ENCODE peak calls at places on chromosomes 16 and 17, in five cellular contexts. Y is body of pancreas, D is ovary, S is tibial nerve, V is breast epithelium. Z is an unnamed sample.

GRCh38 chr17:36850794-36851193 is 86.5 kb upstream of the LHX1 start:
- DNase-seq in Y (no peak), D (no peak), S (no peak), V (no peak), Z (no peak)

GRCh38 chr16:21001262-21001661 is 100.7 kb downstream of the LYRM1 start:
- DNase-seq in S (no peak), V (no peak), D (no peak), Y (peak), Z (no peak)

GRCh38 chr17:65277576-65277975 is 140.4 kb downstream of the RGS9 start:
- DNase-seq in D (no peak), S (no peak), Y (no peak), V (no peak), Z (peak)

GRCh38 chr16:68183033-68183432 is 52.9 kb downstream of the ESRP2 start:
- DNase-seq in S (no peak), V (no peak), Y (no peak), D (no peak), Z (no peak)

GRCh38 chr17:5019475-5019956 is 15.7 kb downstream of the SLC52A1 start:
- DNase-seq in D (no peak), S (no peak), V (no peak), Y (no peak), Z (no peak)

GRCh38 chr17:57612202-57613071 is 132.7 kb downstream of the CCDC182 start:
- DNase-seq in D (no peak), Y (no peak), V (no peak), S (no peak), Z (no peak)

GRCh38 chr17:45046536-45047125 is 4.8 kb downstream of the DCAKD start:
- DNase-seq in V (no peak), D (no peak), S (no peak), Y (no peak), Z (no peak)

GRCh38 chr17:77962349-77962748 is 3.8 kb downstream of the TNRC6C start:
- DNase-seq in Y (no peak), V (no peak), S (no peak), D (no peak), Z (no peak)

GRCh38 chr17:61510237-61510636 is 58.0 kb downstream of the TBX4 start:
- DNase-seq in V (no peak), Y (no peak), S (no peak), D (no peak), Z (no peak)

GRCh38 chr17:77036136-77036840 is 104.5 kb upstream of the SEC14L1 start:
- DNase-seq in Y (no peak), S (no peak), D (no peak), V (no peak), Z (no peak)

GRCh38 chr17:67999291-67999911 is 3.1 kb upstream of the C17orf58 start:
- DNase-seq in Y (no peak), D (no peak), S (no peak), V (no peak), Z (no peak)

GRCh38 chr16:10362077-10362863 is 23.6 kb upstream of the ATF7IP2 start:
- DNase-seq in S (no peak), V (no peak), Y (no peak), D (no peak), Z (no peak)

GRCh38 chr17:67478266-67479118 is 101.4 kb downstream of the PITPNC1 start:
- DNase-seq in D (no peak), Y (no peak), S (no peak), V (no peak), Z (peak)

GRCh38 chr17:39212200-39212810 is 12.2 kb downstream of the RPL19 start:
- DNase-seq in Y (no peak), V (no peak), D (no peak), S (no peak), Z (no peak)

GRCh38 chr17:39209317-39210092 is 9.4 kb downstream of the RPL19 start:
- DNase-seq in S (peak), D (peak), Y (peak), V (peak), Z (peak)

GRCh38 chr17:39213852-39214251 is 11.9 kb downstream of the STAC2 start:
- DNase-seq in D (no peak), S (no peak), Y (no peak), V (peak), Z (no peak)

GRCh38 chr17:39210093-39210434 is 10.0 kb downstream of the RPL19 start:
- DNase-seq in S (no peak), V (no peak), D (no peak), Y (no peak), Z (no peak)

DNA sequence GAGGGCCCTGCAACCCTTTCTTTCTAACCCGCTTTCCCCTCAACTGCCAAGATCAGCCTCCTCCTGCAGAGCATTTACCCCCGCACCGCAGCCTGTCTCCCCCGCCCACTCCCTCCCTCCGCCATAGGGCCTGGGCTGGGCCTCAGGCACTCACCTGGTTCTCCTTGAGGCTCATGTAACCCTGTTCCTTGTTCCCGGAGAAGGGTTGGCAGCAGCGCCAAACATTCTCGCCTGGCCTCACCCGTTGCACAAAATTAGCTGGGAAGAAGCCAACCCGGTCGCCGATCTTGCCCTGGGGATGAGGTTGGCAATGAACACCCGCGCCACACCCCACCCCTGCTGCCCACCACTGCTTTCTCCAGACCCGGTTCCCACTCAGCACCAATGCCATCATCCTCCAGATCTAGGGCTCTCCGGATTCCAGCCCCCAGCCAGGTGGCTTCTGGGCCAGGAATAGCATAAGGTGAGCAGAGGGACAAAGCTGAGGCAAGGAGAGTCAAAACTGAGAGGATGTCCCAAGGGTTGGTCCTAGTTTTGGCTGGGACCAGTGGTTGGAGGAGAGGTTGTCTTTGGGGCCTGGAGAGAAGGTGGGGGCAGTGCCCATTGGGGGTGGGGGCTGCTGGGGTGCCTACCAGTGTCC is 12.8 kb downstream of the STAC2 start:
- DNase-seq in D (no peak), V (peak), Y (no peak), S (no peak), Z (no peak)
- TF ChIP-seq POLR2A in D (no peak), V (no peak), Y (no peak), S (no peak), Z (no peak)

GRCh38 chr17:40072481-40073346 is 9.9 kb downstream of the THRA start:
- DNase-seq in Y (peak), D (peak), V (no peak), S (no peak), Z (no peak)
- TF ChIP-seq POLR2A in Y (no peak), D (no peak), V (no peak), S (no peak), Z (no peak)

DNA sequence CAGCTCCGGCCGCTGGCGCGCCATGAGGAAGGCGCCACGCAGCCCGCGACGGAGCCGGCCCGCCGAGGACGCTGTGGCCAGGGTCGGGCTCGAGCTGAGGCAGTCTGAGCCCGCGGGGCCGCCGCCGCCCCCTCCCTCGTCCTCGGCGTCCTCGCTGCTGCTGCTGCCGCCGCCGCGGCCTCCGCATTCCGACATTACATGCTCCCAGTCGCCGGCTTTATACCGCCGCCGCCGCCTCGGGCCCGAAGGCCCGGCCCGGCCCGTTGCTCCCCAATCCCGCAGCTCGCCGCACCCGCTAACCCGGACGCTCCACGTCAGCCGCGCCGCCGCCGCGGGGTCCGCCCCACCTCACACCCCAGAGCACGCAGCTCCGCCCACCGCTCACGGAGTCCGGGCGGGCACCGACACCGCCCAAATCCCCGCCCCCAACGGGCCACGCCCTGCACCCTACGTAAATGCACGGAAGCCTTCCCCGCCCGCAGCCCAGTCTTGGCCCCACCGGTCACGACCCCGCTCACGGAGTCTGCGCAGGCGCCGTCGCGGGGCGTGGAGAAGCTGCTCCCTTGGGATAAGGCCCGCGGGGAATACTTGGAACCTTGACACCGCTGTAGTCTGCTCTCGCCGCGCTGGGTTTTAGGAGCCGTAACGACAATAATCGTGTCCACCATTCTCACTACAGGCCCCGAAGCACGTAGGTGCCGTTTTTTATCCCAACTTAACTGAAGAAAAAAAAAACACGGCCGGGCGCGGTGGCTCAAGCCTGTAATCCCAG is at the start of gene TXNDC11:
- DNase-seq in S (peak), V (peak), Y (peak), D (peak), Z (peak)
- TF ChIP-seq POLR2A in S (peak), V (peak), Y (peak), D (peak), Z (no peak)

GRCh38 chr17:7589891-7590611 is at the start of gene SOX15:
- DNase-seq in S (no peak), V (no peak), Y (no peak), D (no peak), Z (peak)

GRCh38 chr17:7590743-7591142 is 849 bp upstream of the SOX15 start:
- DNase-seq in D (no peak), V (no peak), Y (no peak), S (no peak), Z (peak)

GRCh38 chr17:7592422-7593021 is 2.6 kb upstream of the SOX15 start:
- DNase-seq in S (no peak), Y (no peak), V (no peak), D (no peak), Z (no peak)

GRCh38 chr17:7593296-7593695 is 3.4 kb upstream of the SOX15 start:
- DNase-seq in Y (no peak), V (no peak), S (no peak), D (no peak), Z (no peak)

DNA sequence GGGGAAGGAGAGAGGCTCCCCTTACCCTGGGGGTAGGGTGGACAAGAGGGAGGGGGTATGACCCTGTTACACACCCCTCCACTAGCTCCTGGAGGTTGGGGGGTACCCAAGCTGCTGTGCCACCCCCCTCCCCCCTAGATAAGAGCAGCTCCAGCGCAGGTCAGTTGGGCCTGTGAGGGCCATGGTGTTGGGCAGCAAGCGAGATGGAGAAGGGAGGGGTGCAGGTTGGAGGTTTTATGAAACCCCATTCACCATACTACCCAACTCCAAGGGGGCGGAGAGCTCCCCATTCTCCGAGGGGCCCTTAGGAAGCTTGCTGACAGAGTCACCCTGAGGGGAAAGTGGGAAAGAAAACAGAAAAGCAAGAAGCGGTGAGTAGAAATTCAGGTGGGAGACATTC is 1.7 kb upstream of the SOX15 start:
- DNase-seq in V (no peak), S (no peak), Y (no peak), D (no peak), Z (no peak)
- TF ChIP-seq POLR2A in V (no peak), S (no peak), Y (no peak), D (no peak), Z (no peak)

GRCh38 chr16:17564856-17565255 is 94.1 kb upstream of the XYLT1 start:
- DNase-seq in S (no peak), D (no peak), V (no peak), Y (no peak), Z (no peak)
- TF ChIP-seq POLR2A in S (no peak), D (no peak), V (no peak), Y (no peak), Z (no peak)

DNA sequence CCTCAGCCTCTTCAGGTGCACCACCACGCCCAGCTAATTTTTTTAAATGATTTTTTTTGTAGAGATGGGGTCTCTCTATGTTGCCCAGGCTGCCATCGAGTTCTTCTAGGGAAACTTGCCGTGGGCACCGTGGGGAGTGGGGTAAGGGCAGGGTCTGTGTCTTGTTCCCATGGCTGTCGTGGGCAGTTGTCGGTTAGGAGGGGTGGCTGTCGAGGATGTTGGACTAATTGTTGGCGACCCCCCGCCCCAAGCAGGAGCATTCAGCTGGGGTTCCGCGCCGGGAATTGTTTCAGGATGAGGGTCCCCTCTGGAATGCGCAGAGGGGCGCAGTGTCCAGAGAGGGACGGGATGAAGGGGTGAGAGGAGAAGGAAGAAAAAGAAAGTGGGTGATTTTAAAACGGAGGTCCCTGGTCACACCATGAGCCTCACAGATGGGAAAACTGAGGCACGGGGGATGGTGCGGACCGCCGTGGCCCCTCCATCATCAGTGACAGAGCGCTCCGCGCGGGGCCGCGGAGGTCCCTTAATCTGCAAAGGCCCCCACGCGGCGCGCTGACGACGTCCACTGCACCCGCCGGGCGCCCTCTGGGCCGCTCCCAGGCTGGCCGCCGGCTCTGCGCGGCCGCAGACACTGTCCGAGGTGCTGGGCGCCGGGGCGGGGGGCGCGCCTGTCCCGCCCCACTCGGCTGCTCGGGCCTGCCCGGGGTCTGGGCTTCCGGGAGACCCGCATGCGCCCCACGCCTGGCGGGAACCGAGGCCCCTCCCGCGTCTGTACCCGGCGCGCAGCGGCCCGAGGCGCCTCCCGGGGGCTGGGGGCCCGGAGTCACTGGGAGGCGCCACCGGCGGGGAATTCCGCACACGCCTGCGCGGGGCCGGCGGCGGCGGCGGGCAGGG is 763 bp upstream of the RNF213 start:
- DNase-seq in Y (peak), S (peak), V (no peak), D (peak), Z (peak)
- TF ChIP-seq POLR2A in Y (peak), S (peak), V (no peak), D (no peak), Z (no peak)

GRCh38 chr17:75289122-75289831 is at the start of gene SLC25A19:
- DNase-seq in V (peak), S (peak), D (peak), Y (peak), Z (peak)
- TF ChIP-seq POLR2A in V (peak), S (peak), D (peak), Y (peak), Z (no peak)

GRCh38 chr17:42111265-42111636 is 1.3 kb downstream of the DHX58 start:
- DNase-seq in D (no peak), V (no peak), Y (no peak), S (no peak), Z (no peak)

GRCh38 chr17:42114118-42114517 is 1.6 kb upstream of the DHX58 start:
- DNase-seq in S (no peak), V (no peak), Y (no peak), D (no peak), Z (no peak)

GRCh38 chr17:42111901-42112551 is 488 bp downstream of the DHX58 start:
- DNase-seq in D (peak), Y (peak), V (peak), S (no peak), Z (no peak)

GRCh38 chr17:42113293-42114069 is 967 bp upstream of the DHX58 start:
- DNase-seq in V (no peak), S (no peak), D (no peak), Y (no peak), Z (no peak)

GRCh38 chr17:42112552-42113176 is at the start of gene DHX58:
- DNase-seq in V (peak), Y (peak), D (peak), S (peak), Z (peak)
- TF ChIP-seq POLR2A in V (no peak), Y (peak), D (peak), S (peak), Z (no peak)

GRCh38 chr17:42782402-42783061 is 2.1 kb downstream of the WNK4 start:
- DNase-seq in D (no peak), V (no peak), S (no peak), Y (no peak), Z (no peak)
- TF ChIP-seq POLR2A in D (no peak), V (no peak), S (no peak), Y (no peak), Z (no peak)

Z was measured in lower leg skin.